ENCODE peak calls at places on chromosomes 13 and 19, in seven cellular contexts. C, N, B, V, X, Z and Y are unnamed samples.

GRCh38 chr19:55939206-55939605 is 7.1 kb upstream of the NLRP13 start:
- DNase-seq in C (no peak), N (no peak), B (no peak), V (no peak), X (no peak), Z (no peak), Y (no peak)

GRCh38 chr13:46903748-46904147 is 6.9 kb upstream of the HTR2A start:
- DNase-seq in C (peak), N (no peak), B (no peak), V (no peak), X (no peak), Z (peak), Y (no peak)

GRCh38 chr13:47112205-47112896 is 215.5 kb upstream of the HTR2A start:
- DNase-seq in C (peak), N (peak), B (no peak), V (peak), X (no peak), Z (peak), Y (no peak)

GRCh38 chr13:41785402-41786142 is 175.3 kb downstream of the VWA8 start:
- DNase-seq in C (no peak), N (no peak), B (no peak), V (no peak), X (no peak), Z (no peak), Y (no peak)

GRCh38 chr19:50568321-50569022 is at the start of gene LRRC4B:
- DNase-seq in C (no peak), N (no peak), B (no peak), V (peak), X (no peak), Z (no peak), Y (no peak)

GRCh38 chr19:47511681-47512080 is 3.2 kb downstream of the NAPA start:
- DNase-seq in C (no peak), N (peak), B (peak), V (peak), X (no peak), Z (no peak), Y (no peak)

GRCh38 chr13:112181336-112182051 is 114.5 kb downstream of the SOX1 start:
- DNase-seq in C (no peak), N (no peak), B (no peak), V (no peak), X (no peak), Z (no peak), Y (no peak)

GRCh38 chr19:39842693-39843435 is 3.3 kb downstream of the FBL start:
- DNase-seq in C (no peak), N (no peak), B (no peak), V (peak), X (no peak), Z (no peak), Y (no peak)

GRCh38 chr13:21435710-21436151 is 23.4 kb downstream of the ZDHHC20 start:
- DNase-seq in C (peak), N (peak), B (no peak), V (peak), X (peak), Z (peak), Y (peak)

GRCh38 chr19:17777840-17778620 is 16.9 kb upstream of the B3GNT3 start:
- DNase-seq in C (no peak), N (peak), B (peak), V (peak), X (no peak), Z (peak), Y (peak)

GRCh38 chr13:65387743-65388347 is 1842.3 kb downstream of the PCDH9 start:
- DNase-seq in C (no peak), N (no peak), B (no peak), V (no peak), X (no peak), Z (no peak), Y (no peak)

GRCh38 chr19:46353730-46354528 is 7.0 kb downstream of the PPP5C start:
- DNase-seq in C (no peak), N (no peak), B (no peak), V (no peak), X (no peak), Z (no peak), Y (no peak)

GRCh38 chr13:96844195-96844594 is 150.1 kb downstream of the OXGR1 start:
- DNase-seq in C (no peak), N (no peak), B (no peak), V (no peak), X (no peak), Z (no peak), Y (no peak)

GRCh38 chr13:77184455-77184854 is 142.4 kb downstream of the MYCBP2 start:
- DNase-seq in C (peak), N (peak), B (no peak), V (no peak), X (no peak), Z (no peak), Y (no peak)

GRCh38 chr19:30664358-30665058 is 292.3 kb downstream of the ZNF536 start:
- DNase-seq in C (peak), N (peak), B (no peak), V (peak), X (no peak), Z (peak), Y (no peak)

GRCh38 chr19:22332924-22333323 is 46.7 kb downstream of the ZNF729 start:
- DNase-seq in C (peak), N (peak), B (no peak), V (peak), X (no peak), Z (peak), Y (no peak)

GRCh38 chr13:92407858-92408257 is 818.7 kb upstream of the GPC6 start:
- DNase-seq in C (no peak), N (no peak), B (no peak), V (no peak), X (no peak), Z (no peak), Y (no peak)

GRCh38 chr13:29948246-29948645 is 97.8 kb upstream of the UBL3 start:
- DNase-seq in C (no peak), N (no peak), B (no peak), V (peak), X (no peak), Z (no peak), Y (no peak)

GRCh38 chr13:36888645-36889044 is 31.4 kb downstream of the SMAD9 start:
- DNase-seq in C (no peak), N (no peak), B (no peak), V (no peak), X (no peak), Z (no peak), Y (no peak)

GRCh38 chr13:30750036-30750435 is 14.7 kb downstream of the ALOX5AP start:
- DNase-seq in C (no peak), N (no peak), B (no peak), V (no peak), X (no peak), Z (no peak), Y (no peak)

GRCh38 chr13:62473944-62474237 is 1058.2 kb upstream of the PCDH20 start:
- DNase-seq in C (no peak), N (no peak), B (no peak), V (no peak), X (no peak), Z (no peak), Y (no peak)

GRCh38 chr13:101640797-101641400 is 188.4 kb downstream of the ITGBL1 start:
- DNase-seq in C (peak), N (peak), B (no peak), V (peak), X (peak), Z (peak), Y (no peak)

GRCh38 chr19:12672744-12673143 is 6.1 kb downstream of the WDR83 start:
- DNase-seq in C (no peak), N (no peak), B (no peak), V (no peak), X (no peak), Z (no peak), Y (no peak)

GRCh38 chr19:53088091-53088490 is 15.1 kb downstream of the ZNF160 start:
- DNase-seq in C (no peak), N (no peak), B (no peak), V (peak), X (no peak), Z (no peak), Y (no peak)

DNA sequence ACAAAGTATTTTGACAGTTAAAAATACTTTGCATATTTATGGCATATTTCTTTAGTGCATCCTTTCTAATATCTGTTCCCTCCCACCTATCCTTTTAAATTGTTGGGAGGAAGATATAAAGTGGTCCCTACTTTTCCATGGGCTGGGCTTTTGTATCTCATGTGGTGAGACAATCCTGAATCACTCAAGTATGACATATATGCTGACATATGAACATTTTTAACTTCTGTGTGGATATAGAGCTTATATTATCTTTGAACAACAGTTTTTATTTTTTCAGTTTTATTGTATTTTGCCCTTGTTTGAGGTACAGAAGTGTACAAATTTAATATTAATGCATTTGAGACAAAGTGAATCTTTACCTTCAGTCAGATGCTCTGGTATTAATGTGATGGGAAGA is 3.4 kb downstream of the ZMYM2 start:
- DNase-seq in C (no peak), N (no peak), B (no peak), V (no peak), X (no peak), Z (no peak), Y (no peak)
- H3K4me3 ChIP-seq in C (no peak), N (peak), B (no peak), V (no peak), X (no peak), Z (peak), Y (no peak)

GRCh38 chr19:5534787-5535586 is 32.8 kb downstream of the TINCR start:
- DNase-seq in C (no peak), N (peak), B (no peak), V (peak), X (no peak), Z (peak), Y (no peak)
- TF ChIP-seq CTCF in C (peak), N (peak), B (no peak), V (peak), X (peak), Z (peak), Y (no peak)

GRCh38 chr19:1173160-1173844 is 766 bp downstream of the SBNO2 start:
- DNase-seq in C (no peak), N (no peak), B (peak), V (peak), X (no peak), Z (no peak), Y (peak)
- H3K4me3 ChIP-seq in C (peak), N (peak), B (peak), V (peak), X (peak), Z (peak), Y (peak)

DNA sequence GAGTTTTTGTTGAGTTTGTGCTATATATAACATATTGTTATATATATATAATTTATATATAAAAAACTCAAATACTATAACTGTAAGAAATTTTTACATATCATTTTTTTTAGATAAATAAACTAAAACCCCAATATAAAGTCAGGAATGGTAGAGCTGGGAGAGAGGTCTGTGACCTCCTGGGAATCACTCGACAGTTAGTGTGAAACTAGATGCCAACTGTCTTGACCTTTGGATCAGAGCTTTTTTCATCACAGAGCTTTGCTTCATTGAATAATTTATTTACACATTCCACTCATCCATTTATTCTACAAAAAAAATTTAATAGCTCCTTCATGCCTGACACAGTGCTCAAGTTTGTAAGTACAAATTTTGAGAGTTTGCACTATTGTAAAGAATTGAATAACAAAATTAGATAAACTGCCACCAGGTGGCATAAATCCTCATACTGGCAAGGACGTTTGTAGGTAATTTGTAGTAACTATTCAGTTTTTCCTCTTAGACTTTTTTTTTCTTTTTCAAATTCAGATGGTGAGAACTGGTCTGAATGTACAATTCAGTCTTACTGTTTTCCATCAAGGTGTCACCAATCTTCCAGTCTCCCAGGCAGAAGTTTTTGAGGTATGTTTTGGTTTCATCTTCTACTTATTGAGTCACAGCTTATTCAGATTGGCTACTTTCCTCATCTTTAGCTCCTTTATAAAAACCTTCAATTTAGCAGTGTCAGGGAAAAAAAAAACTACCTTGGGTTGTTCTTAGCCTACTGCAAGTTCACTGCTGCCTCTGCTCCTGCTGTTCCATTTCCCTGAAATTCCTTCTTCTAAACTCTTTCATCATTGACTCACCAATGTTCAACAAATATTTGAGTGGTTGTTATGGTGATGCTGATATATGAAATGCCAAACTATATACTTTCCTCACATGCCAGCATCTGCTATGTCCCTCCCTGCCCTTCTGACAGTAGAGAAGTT is 28.7 kb downstream of the LACC1 start:
- DNase-seq in C (peak), N (peak), B (no peak), V (peak), X (peak), Z (peak), Y (no peak)
- TF ChIP-seq CTCF in C (peak), N (peak), B (peak), V (peak), X (peak), Z (peak), Y (peak)

GRCh38 chr13:75495938-75496337 is 14.0 kb upstream of the TBC1D4 start:
- DNase-seq in C (no peak), N (no peak), B (no peak), V (peak), X (no peak), Z (no peak), Y (no peak)

GRCh38 chr13:75489502-75490263 is 7.7 kb upstream of the TBC1D4 start:
- DNase-seq in C (peak), N (peak), B (no peak), V (peak), X (no peak), Z (peak), Y (no peak)

GRCh38 chr13:75494491-75494890 is 12.5 kb upstream of the TBC1D4 start:
- DNase-seq in C (no peak), N (peak), B (no peak), V (peak), X (no peak), Z (no peak), Y (no peak)

GRCh38 chr13:75492389-75492788 is 10.4 kb upstream of the TBC1D4 start:
- DNase-seq in C (no peak), N (peak), B (no peak), V (peak), X (no peak), Z (no peak), Y (no peak)

GRCh38 chr13:75493156-75493555 is 11.2 kb upstream of the TBC1D4 start:
- DNase-seq in C (no peak), N (no peak), B (no peak), V (no peak), X (no peak), Z (no peak), Y (no peak)
- H3K4me3 ChIP-seq in C (no peak), N (no peak), B (no peak), V (no peak), X (no peak), Z (no peak), Y (no peak)

DNA sequence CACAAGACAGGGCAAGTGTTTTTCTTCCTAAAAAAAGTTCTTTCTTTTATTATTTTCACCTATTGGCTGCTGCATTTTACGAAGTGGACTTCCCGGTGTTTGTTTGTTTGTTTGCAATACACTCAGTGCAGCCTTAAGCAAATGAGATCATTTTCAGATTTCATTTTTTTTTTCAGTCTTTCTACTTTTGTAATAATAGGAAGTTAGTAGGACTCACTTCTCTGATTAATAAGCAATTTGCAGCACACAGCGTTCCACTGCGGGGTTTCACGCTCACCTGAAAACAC is 128.3 kb downstream of the STK24 start:
- DNase-seq in C (no peak), N (no peak), B (no peak), V (no peak), X (no peak), Z (no peak), Y (no peak)
- TF ChIP-seq CTCF in C (no peak), N (no peak), B (no peak), V (no peak), X (no peak), Z (no peak), Y (no peak)

GRCh38 chr13:109792416-109793090 is 6.2 kb upstream of the IRS2 start:
- DNase-seq in C (no peak), N (no peak), B (no peak), V (no peak), X (no peak), Z (no peak), Y (no peak)

GRCh38 chr13:109790951-109791605 is 4.7 kb upstream of the IRS2 start:
- DNase-seq in C (peak), N (peak), B (no peak), V (peak), X (no peak), Z (peak), Y (no peak)

GRCh38 chr13:109790071-109790470 is 3.7 kb upstream of the IRS2 start:
- DNase-seq in C (no peak), N (peak), B (no peak), V (peak), X (no peak), Z (no peak), Y (no peak)

GRCh38 chr13:109794095-109794494 is 7.7 kb upstream of the IRS2 start:
- DNase-seq in C (no peak), N (no peak), B (no peak), V (no peak), X (no peak), Z (no peak), Y (no peak)

GRCh38 chr13:109795021-109795420 is 8.6 kb upstream of the IRS2 start:
- DNase-seq in C (no peak), N (no peak), B (no peak), V (no peak), X (no peak), Z (peak), Y (no peak)
- H3K4me3 ChIP-seq in C (no peak), N (no peak), B (no peak), V (no peak), X (no peak), Z (no peak), Y (no peak)

GRCh38 chr19:1768248-1768647 is 14.9 kb downstream of the ONECUT3 start:
- DNase-seq in C (no peak), N (no peak), B (no peak), V (no peak), X (no peak), Z (no peak), Y (no peak)
- TF ChIP-seq CTCF in C (peak), N (peak), B (no peak), V (peak), X (peak), Z (peak), Y (no peak)